ENCODE peak calls at places on chromosomes 6 and 20, in six cellular contexts. W is heart left ventricle, C is cardiac fibroblast, P is fibroblast of villous mesenchyme, I is Caki2, Y is T1000. F is an unnamed sample.

GRCh38 chr6:38034269-38034914 is 214.9 kb downstream of the ZFAND3 start:
- DNase-seq in W (no peak), P (peak; percentile 64), I (no peak), C (peak; percentile 72), Y (no peak), F (peak; percentile 87)

GRCh38 chr6:98047881-98048280 is 764.9 kb upstream of the MMS22L start:
- DNase-seq in I (no peak), C (no peak), Y (no peak), W (no peak), P (no peak), F (no peak)

GRCh38 chr20:50801747-50802125 is 6.9 kb downstream of the BCAS4 start:
- DNase-seq in P (no peak), I (no peak), C (no peak), W (no peak), Y (no peak), F (no peak)

GRCh38 chr6:166588691-166589333 is 2.3 kb upstream of the RAMACL start:
- DNase-seq in W (no peak), C (peak; percentile 75), Y (no peak), I (no peak), P (peak; percentile 58), F (peak; percentile 93)

GRCh38 chr6:25427549-25427948 is 148.4 kb downstream of the CARMIL1 start:
- DNase-seq in I (no peak), P (no peak), Y (no peak), W (no peak), C (no peak), F (no peak)

GRCh38 chr6:143695106-143696059 is 17.6 kb downstream of the PHACTR2 start:
- DNase-seq in P (no peak), W (no peak), Y (no peak), C (no peak), I (no peak), F (no peak)

GRCh38 chr6:9540126-9540525 is 874.7 kb downstream of the TFAP2A start:
- DNase-seq in W (no peak), P (no peak), I (peak; percentile 42), C (peak; percentile 33), Y (no peak), F (no peak)

GRCh38 chr6:158445426-158446085 is 114.3 kb upstream of the TMEM181 start:
- DNase-seq in Y (no peak), P (no peak), W (no peak), C (no peak), I (no peak), F (peak; percentile 35)

GRCh38 chr6:33808781-33809180 is 5.0 kb upstream of the MLN start:
- DNase-seq in P (no peak), W (no peak), Y (no peak), I (no peak), C (no peak), F (no peak)

GRCh38 chr20:58652606-58653303 is 1.7 kb downstream of the STX16 start:
- DNase-seq in W (no peak), I (no peak), Y (no peak), C (peak; percentile 39), P (peak; percentile 24), F (peak; percentile 27)

GRCh38 chr20:54047741-54048140 is 22.7 kb downstream of the BCAS1 start:
- DNase-seq in P (no peak), W (no peak), I (no peak), Y (no peak), C (no peak), F (no peak)

GRCh38 chr6:157831424-157832249 is 8.6 kb downstream of the SNX9 start:
- DNase-seq in W (peak; percentile 32), I (no peak), Y (no peak), P (peak; percentile 41), C (no peak), F (peak; percentile 54)

GRCh38 chr6:144252289-144252688 is 32.8 kb upstream of the UTRN start:
- DNase-seq in P (peak; percentile 38), C (peak; percentile 32), W (no peak), Y (no peak), I (no peak), F (no peak)

GRCh38 chr20:10673176-10673830 is 496 bp downstream of the JAG1 start:
- DNase-seq in W (no peak), I (no peak), P (no peak), C (no peak), Y (no peak), F (peak; percentile 69)

GRCh38 chr6:105326838-105327745 is 75.8 kb downstream of the PREP start:
- DNase-seq in C (peak; percentile 52), P (peak; percentile 38), Y (peak; percentile 49), I (peak; percentile 31), W (no peak), F (peak; percentile 40)

GRCh38 chr20:50110141-50111047 is 2.6 kb downstream of the UBE2V1 start:
- DNase-seq in Y (no peak), C (peak; percentile 55), I (no peak), W (no peak), P (peak; percentile 68), F (peak; percentile 57)

GRCh38 chr20:24674921-24675605 is 205.6 kb downstream of the SYNDIG1 start:
- DNase-seq in C (no peak), Y (no peak), I (no peak), P (no peak), W (no peak), F (no peak)

GRCh38 chr20:58331961-58332551 is 22.5 kb downstream of the RAB22A start:
- DNase-seq in P (no peak), Y (no peak), C (no peak), I (no peak), W (no peak), F (no peak)

GRCh38 chr6:105798057-105798456 is 288.1 kb upstream of the PRDM1 start:
- DNase-seq in I (peak; percentile 22), P (peak; percentile 91), W (no peak), C (peak; percentile 65), Y (peak; percentile 36), F (peak; percentile 77)

F was measured in choroid plexus epithelial cell.